ENCODE peak calls at places on chromosome 11, in eight cellular contexts. C is CD8-positive, alpha-beta T cell; S is progenitor cell of endocrine pancreas; Q is nephron progenitor cell; Z is fibroblast of lung; A is pancreas; G is upper lobe of right lung; D is AG09309. R is an unnamed sample.

GRCh38 chr11:130650456-130651068 is 202.1 kb downstream of the ADAMTS15 start:
- DNase-seq in Q (no peak), Z (no peak), A (no peak), S (no peak), D (no peak), G (no peak), C (no peak), R (no peak)

GRCh38 chr11:22467741-22468140 is 129.6 kb downstream of the SLC17A6 start:
- DNase-seq in C (no peak), D (no peak), Z (no peak), S (no peak), Q (no peak), A (no peak), G (no peak), R (no peak)

GRCh38 chr11:101445761-101446160 is 138.0 kb downstream of the TRPC6 start:
- DNase-seq in S (no peak), C (no peak), G (no peak), A (no peak), Z (no peak), D (no peak), Q (no peak), R (peak; percentile 12)

GRCh38 chr11:36264601-36265344 is 24.5 kb downstream of the COMMD9 start:
- DNase-seq in G (no peak), D (no peak), A (no peak), C (no peak), Q (no peak), Z (no peak), S (no peak), R (no peak)

GRCh38 chr11:95682552-95682951 is 107.0 kb downstream of the FAM76B start:
- DNase-seq in S (no peak), C (no peak), D (no peak), Z (no peak), G (no peak), A (no peak), Q (no peak), R (no peak)

GRCh38 chr11:112961146-112961668 is at the start of gene NCAM1:
- DNase-seq in D (peak; percentile 2), C (no peak), G (peak; percentile 66), Q (peak; percentile 96), S (peak; percentile 83), A (peak; percentile 36), Z (peak; percentile 81), R (no peak)

GRCh38 chr11:78803995-78804394 is 229.3 kb upstream of the NARS2 start:
- DNase-seq in S (no peak), G (no peak), A (no peak), Q (no peak), D (no peak), Z (no peak), C (no peak), R (no peak)

GRCh38 chr11:48900131-48900800 is 83.4 kb downstream of the TRIM51G start:
- DNase-seq in G (peak; percentile 49), S (no peak), Z (no peak), A (no peak), D (no peak), Q (no peak), C (no peak), R (no peak)

GRCh38 chr11:7977251-7977917 is 9.8 kb upstream of the EIF3F start:
- DNase-seq in D (peak; percentile 89), C (no peak), Z (peak; percentile 94), Q (no peak), A (no peak), G (no peak), S (no peak), R (peak; percentile 87)

GRCh38 chr11:68338041-68338800 is 25.8 kb downstream of the LRP5 start:
- DNase-seq in Q (no peak), Z (peak; percentile 51), G (no peak), C (no peak), S (no peak), D (peak; percentile 7), A (no peak), R (peak; percentile 4)

GRCh38 chr11:122186439-122187080 is 70.5 kb upstream of the BLID start:
- DNase-seq in Z (peak; percentile 100), D (peak; percentile 99), C (no peak), G (no peak), A (no peak), S (no peak), Q (no peak), R (peak; percentile 99)

GRCh38 chr11:81869337-81870065 is 864.2 kb downstream of the FAM181B start:
- DNase-seq in G (no peak), Q (no peak), A (no peak), C (peak; percentile 58), Z (peak; percentile 2), S (no peak), D (no peak), R (no peak)

GRCh38 chr11:32893947-32894827 is 1.6 kb downstream of the QSER1 start:
- DNase-seq in A (peak; percentile 51), S (no peak), Z (peak; percentile 81), D (peak; percentile 29), G (no peak), Q (peak; percentile 14), C (no peak), R (peak; percentile 87)

GRCh38 chr11:11320820-11321219 is 32.2 kb downstream of the CSNK2A3 start:
- DNase-seq in A (no peak), D (no peak), C (no peak), S (no peak), Q (no peak), G (no peak), Z (no peak), R (no peak)

GRCh38 chr11:91837649-91838330 is 386.8 kb upstream of the FAT3 start:
- DNase-seq in Z (no peak), C (no peak), D (no peak), S (no peak), G (no peak), A (no peak), Q (no peak), R (no peak)

GRCh38 chr11:105790841-105791240 is 181.0 kb downstream of the GRIA4 start:
- DNase-seq in Z (no peak), G (no peak), D (no peak), C (no peak), Q (no peak), A (no peak), S (no peak), R (no peak)

GRCh38 chr11:108324587-108324986 is 101.7 kb downstream of the ATM start:
- DNase-seq in G (no peak), Q (no peak), A (no peak), C (no peak), S (no peak), Z (peak; percentile 40), D (peak; percentile 31), R (peak; percentile 20)

DNA sequence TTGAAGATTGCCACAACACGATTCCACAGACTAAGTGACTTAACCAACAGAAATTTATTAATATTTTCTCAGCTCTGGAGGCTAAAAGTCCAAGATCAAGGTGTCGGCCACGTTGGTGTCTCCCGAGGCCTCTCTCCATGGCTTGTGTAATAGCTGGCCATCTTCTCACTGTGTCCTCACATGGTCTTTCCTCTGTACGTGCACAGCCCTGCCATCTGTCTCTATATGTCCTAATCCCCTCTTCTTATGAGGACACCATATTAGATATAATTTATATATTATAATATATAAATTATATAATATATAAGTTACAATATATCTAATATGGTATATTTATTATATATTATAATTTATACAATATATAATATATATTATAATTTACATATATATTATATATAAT is 25.1 kb upstream of the SCGB1A1 start:
- DNase-seq in G (peak; percentile 16), A (no peak), Q (no peak), S (no peak), D (no peak), C (no peak), Z (no peak), R (no peak)
- TF ChIP-seq CTCF in G (no peak), A (no peak), Q (no peak), S (no peak), D (no peak), C (peak; percentile 15), Z (no peak), R (no peak)

GRCh38 chr11:58787903-58788302 is 56.2 kb upstream of the GLYAT start:
- DNase-seq in A (no peak), G (no peak), Z (no peak), C (no peak), Q (no peak), S (no peak), D (no peak), R (peak; percentile 29)

GRCh38 chr11:58784995-58785394 is 53.3 kb upstream of the GLYAT start:
- DNase-seq in G (no peak), A (no peak), C (no peak), D (no peak), Z (no peak), S (no peak), Q (no peak), R (no peak)

GRCh38 chr11:58786693-58787092 is 55.0 kb upstream of the GLYAT start:
- DNase-seq in Q (no peak), Z (no peak), G (no peak), S (no peak), A (no peak), C (no peak), D (no peak), R (peak; percentile 3)

GRCh38 chr11:58788355-58789023 is 56.0 kb downstream of the GLYATL2 start:
- DNase-seq in C (no peak), A (peak; percentile 53), S (no peak), G (no peak), Z (peak; percentile 38), D (peak; percentile 14), Q (peak; percentile 23), R (peak; percentile 73)
- TF ChIP-seq CTCF in C (peak; percentile 91), A (peak; percentile 56), S (peak; percentile 63), G (peak; percentile 79), Z (peak; percentile 66), D (peak; percentile 86), Q (peak; percentile 55), R (peak; percentile 86)

DNA sequence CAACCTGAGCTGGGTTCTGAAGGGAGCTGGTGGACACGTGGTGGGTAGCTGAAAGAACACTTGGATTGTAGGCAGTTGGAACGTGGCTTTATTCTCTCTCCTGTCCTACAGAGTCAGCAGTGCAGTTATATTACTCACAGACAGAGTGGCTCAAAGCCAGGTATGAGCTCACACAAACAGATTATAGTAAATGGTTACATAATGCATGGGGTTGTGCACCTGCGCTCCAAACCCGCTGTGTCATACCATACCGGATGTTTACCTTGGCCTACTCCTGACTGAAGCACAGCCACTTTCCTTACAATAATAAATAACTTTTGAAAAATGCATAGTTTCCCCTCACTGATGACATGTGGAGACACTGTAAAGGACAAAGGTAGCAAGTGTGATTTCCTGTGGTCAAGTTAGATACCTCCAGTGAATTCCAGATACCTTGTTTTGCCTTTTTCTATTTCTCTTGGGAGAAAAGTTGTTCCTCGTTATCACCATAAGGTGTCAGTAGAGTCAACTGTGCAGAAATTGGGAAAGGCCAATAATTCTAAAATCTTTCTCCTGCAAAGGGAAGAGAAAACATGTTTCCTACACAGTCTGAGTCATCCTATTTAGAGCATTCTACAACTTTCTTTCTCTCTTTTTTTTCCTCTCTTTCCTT is 13.5 kb downstream of the MS4A6A start:
- DNase-seq in G (no peak), A (peak; percentile 65), S (no peak), Z (no peak), Q (peak; percentile 4), D (no peak), C (no peak), R (no peak)
- TF ChIP-seq CTCF in G (peak; percentile 53), A (no peak), S (peak; percentile 17), Z (peak; percentile 9), Q (no peak), D (peak; percentile 12), C (no peak), R (peak; percentile 50)

DNA sequence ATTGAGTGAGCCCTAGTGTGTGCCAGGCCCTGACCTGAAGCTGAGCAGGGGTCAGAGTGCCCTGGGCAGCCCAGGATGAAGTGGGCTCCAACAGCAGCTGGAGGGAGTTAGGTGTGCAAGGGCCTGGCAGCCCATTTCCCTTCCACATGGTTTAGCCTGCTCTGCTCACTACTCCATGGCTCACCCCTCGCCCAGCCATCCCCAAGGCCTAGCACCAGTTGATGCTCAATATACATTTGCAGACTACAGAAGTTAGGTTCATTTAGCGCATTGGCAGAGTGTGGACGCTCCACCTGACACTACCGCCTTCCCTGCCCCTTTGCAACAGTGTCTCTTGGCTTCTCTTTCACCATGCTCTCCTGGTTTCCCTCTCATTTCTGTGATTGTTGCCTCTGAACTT is 3.8 kb downstream of the ATG16L2 start:
- DNase-seq in A (no peak), S (no peak), G (no peak), D (no peak), Z (no peak), C (no peak), Q (no peak), R (no peak)
- TF ChIP-seq CTCF in A (no peak), S (no peak), G (no peak), D (no peak), Z (no peak), C (no peak), Q (no peak), R (no peak)